ENCODE peak calls at places on chromosomes 13 and 19, in five cellular contexts. C is ovary, Q is heart left ventricle, M is lower lobe of right lung, K is RWPE2. Z is an unnamed sample.

GRCh38 chr19:49335784-49336481 is 727 bp downstream of the CD37 start:
- DNase-seq in K (no peak), C (no peak), Q (no peak), M (no peak), Z (peak)

GRCh38 chr13:101265934-101266333 is 150.4 kb downstream of the NALCN start:
- DNase-seq in C (no peak), K (no peak), M (no peak), Q (no peak), Z (no peak)

GRCh38 chr19:33719366-33720154 is 77.1 kb upstream of the KCTD15 start:
- DNase-seq in Q (no peak), C (no peak), M (no peak), K (no peak), Z (peak)

GRCh38 chr13:98098511-98098910 is 44.4 kb upstream of the FARP1 start:
- DNase-seq in K (no peak), C (no peak), Q (no peak), M (no peak), Z (no peak)

GRCh38 chr19:15371119-15371518 is 8.5 kb downstream of the AKAP8 start:
- DNase-seq in C (no peak), Q (no peak), M (no peak), K (no peak), Z (no peak)

GRCh38 chr13:98676239-98676638 is 76.2 kb downstream of the SLC15A1 start:
- DNase-seq in C (no peak), K (no peak), Q (no peak), M (no peak), Z (no peak)

GRCh38 chr13:30376426-30377311 is 45.6 kb upstream of the UBE2L5 start:
- DNase-seq in K (no peak), Q (no peak), M (no peak), C (no peak), Z (no peak)

GRCh38 chr13:110801044-110801443 is 87.5 kb downstream of the ING1 start:
- DNase-seq in K (no peak), Q (no peak), C (no peak), M (no peak), Z (no peak)

GRCh38 chr19:35041548-35042055 is at the start of gene HPN:
- DNase-seq in M (peak), Q (no peak), C (no peak), K (peak), Z (peak)

GRCh38 chr19:35777411-35777841 is 2.1 kb downstream of the ARHGAP33 start:
- DNase-seq in K (peak), M (no peak), C (no peak), Q (no peak), Z (no peak)

GRCh38 chr19:45254044-45254531 is 3.0 kb downstream of the MARK4 start:
- DNase-seq in Q (no peak), C (no peak), K (no peak), M (no peak), Z (no peak)
- TF ChIP-seq CTCF in Q (no peak), C (no peak), K (no peak), M (peak), Z (peak)

GRCh38 chr13:32751340-32751739 is 165.1 kb downstream of the PDS5B start:
- DNase-seq in K (no peak), C (no peak), Q (no peak), M (no peak), Z (no peak)

GRCh38 chr13:32748305-32748704 is 162.1 kb downstream of the PDS5B start:
- DNase-seq in K (no peak), Q (no peak), C (no peak), M (no peak), Z (no peak)

GRCh38 chr13:32745509-32745908 is 159.3 kb downstream of the PDS5B start:
- DNase-seq in K (no peak), M (no peak), Q (no peak), C (no peak), Z (no peak)

GRCh38 chr13:32746474-32746873 is 160.2 kb downstream of the PDS5B start:
- DNase-seq in M (no peak), K (no peak), C (no peak), Q (no peak), Z (no peak)
- H3K27ac ChIP-seq in M (no peak), K (no peak), C (no peak), Q (no peak), Z (no peak)

GRCh38 chr19:3295581-3295980 is 70.8 kb upstream of the NFIC start:
- DNase-seq in C (no peak), M (no peak), K (no peak), Q (no peak), Z (no peak)
- H3K4me3 ChIP-seq in C (no peak), M (no peak), K (no peak), Q (no peak), Z (no peak)

GRCh38 chr19:17933414-17934129 is 757 bp downstream of the CCDC124 start:
- DNase-seq in M (no peak), K (no peak), C (no peak), Q (no peak), Z (no peak)

GRCh38 chr19:17931532-17932191 is 1.2 kb upstream of the CCDC124 start:
- DNase-seq in C (no peak), K (no peak), Q (no peak), M (peak), Z (no peak)

GRCh38 chr19:17936379-17936778 is 3.6 kb downstream of the CCDC124 start:
- DNase-seq in C (no peak), K (no peak), Q (no peak), M (no peak), Z (no peak)

GRCh38 chr19:17929056-17929455 is 3.8 kb upstream of the CCDC124 start:
- DNase-seq in Q (no peak), M (no peak), C (no peak), K (no peak), Z (no peak)

GRCh38 chr19:17932485-17933338 is at the start of gene CCDC124:
- DNase-seq in C (peak), M (peak), K (peak), Q (peak), Z (peak)
- TF ChIP-seq CTCF in C (peak), M (peak), K (peak), Q (peak), Z (peak)

GRCh38 chr19:46856062-46857022 is 4.5 kb upstream of the ARHGAP35 start:
- DNase-seq in Q (peak), K (peak), C (peak), M (peak), Z (peak)
- H3K27ac ChIP-seq in Q (peak), K (peak), C (peak), M (peak), Z (peak)

Z was measured in upper lobe of right lung.